ENCODE peak calls at places on chromosome 3, in nine cellular contexts. I is esophagus muscularis mucosa; M is tibial nerve; P is HFF-Myc; A is GM12865; W is CD4-positive, alpha-beta T cell; T is cardiac muscle cell; H is breast epithelium; B is progenitor cell of endocrine pancreas. Z is an unnamed sample.

GRCh38 chr3:60027335-60027734 is 977.5 kb upstream of the CFAP20DC start:
- DNase-seq in I (no peak), M (no peak), P (no peak), A (no peak), W (no peak), T (no peak), H (no peak), B (no peak), Z (no peak)

GRCh38 chr3:69442771-69443197 is 56.9 kb upstream of the FRMD4B start:
- DNase-seq in I (no peak), M (no peak), P (no peak), A (peak), W (no peak), T (no peak), H (no peak), B (no peak), Z (no peak)

GRCh38 chr3:123883111-123883510 is 1.0 kb downstream of the MYLK start:
- DNase-seq in I (no peak), M (no peak), P (no peak), A (no peak), W (no peak), T (no peak), H (no peak), B (no peak), Z (no peak)

GRCh38 chr3:101829066-101829830 is 20.1 kb upstream of the NFKBIZ start:
- DNase-seq in I (no peak), M (peak), P (peak), A (peak), W (peak), T (no peak), H (no peak), B (no peak), Z (no peak)

GRCh38 chr3:154081305-154081704 is 39.9 kb upstream of the ARHGEF26 start:
- DNase-seq in I (no peak), M (no peak), P (no peak), A (no peak), W (no peak), T (no peak), H (no peak), B (no peak), Z (no peak)

GRCh38 chr3:44326035-44326434 is 12.5 kb upstream of the TCAIM start:
- DNase-seq in I (no peak), M (no peak), P (no peak), A (no peak), W (no peak), T (no peak), H (no peak), B (no peak), Z (no peak)

GRCh38 chr3:193816656-193817311 is 223.8 kb downstream of the OPA1 start:
- DNase-seq in I (no peak), M (peak), P (no peak), A (no peak), W (no peak), T (peak), H (peak), B (no peak), Z (no peak)

GRCh38 chr3:39569095-39569494 is 101.6 kb downstream of the MOBP start:
- DNase-seq in I (no peak), M (no peak), P (no peak), A (no peak), W (no peak), T (no peak), H (no peak), B (no peak), Z (no peak)

GRCh38 chr3:61560452-61561373 is 658 bp upstream of the PTPRG start:
- DNase-seq in I (peak), M (peak), P (peak), A (peak), W (no peak), T (peak), H (peak), B (peak), Z (peak)

GRCh38 chr3:58994746-58995330 is 55.0 kb downstream of the CFAP20DC start:
- DNase-seq in I (no peak), M (peak), P (peak), A (peak), W (peak), T (peak), H (no peak), B (peak), Z (no peak)

GRCh38 chr3:193680220-193680619 is 87.2 kb downstream of the OPA1 start:
- DNase-seq in I (no peak), M (no peak), P (no peak), A (no peak), W (no peak), T (no peak), H (no peak), B (no peak), Z (no peak)

GRCh38 chr3:20930034-20930433 is 744.0 kb upstream of the SGO1 start:
- DNase-seq in I (no peak), M (no peak), P (peak), A (peak), W (no peak), T (peak), H (no peak), B (no peak), Z (no peak)

GRCh38 chr3:69838217-69838616 is 99.0 kb downstream of the MITF start:
- DNase-seq in I (no peak), M (no peak), P (peak), A (no peak), W (no peak), T (no peak), H (no peak), B (no peak), Z (no peak)

GRCh38 chr3:42288385-42288784 is 22.4 kb upstream of the CCK start:
- DNase-seq in I (no peak), M (no peak), P (no peak), A (no peak), W (no peak), T (no peak), H (no peak), B (no peak), Z (no peak)

GRCh38 chr3:122993573-122993972 is 34.0 kb downstream of the SEMA5B start:
- DNase-seq in I (no peak), M (no peak), P (no peak), A (no peak), W (no peak), T (no peak), H (no peak), B (no peak), Z (no peak)

GRCh38 chr3:123388050-123388449 is 60.8 kb downstream of the ADCY5 start:
- DNase-seq in I (no peak), M (no peak), P (no peak), A (no peak), W (no peak), T (no peak), H (no peak), B (no peak), Z (no peak)

GRCh38 chr3:20136231-20136630 is 49.8 kb downstream of the SGO1 start:
- DNase-seq in I (no peak), M (no peak), P (no peak), A (no peak), W (no peak), T (no peak), H (no peak), B (no peak), Z (no peak)

GRCh38 chr3:183212565-183212964 is 40.5 kb upstream of the B3GNT5 start:
- DNase-seq in I (no peak), M (no peak), P (no peak), A (no peak), W (no peak), T (no peak), H (no peak), B (no peak), Z (no peak)

GRCh38 chr3:15300318-15301078 is 31.9 kb downstream of the SH3BP5 start:
- DNase-seq in I (no peak), M (no peak), P (no peak), A (no peak), W (no peak), T (no peak), H (no peak), B (no peak), Z (no peak)

GRCh38 chr3:159266779-159267178 is 464.9 kb downstream of the MFSD1 start:
- DNase-seq in I (no peak), M (no peak), P (no peak), A (peak), W (no peak), T (peak), H (no peak), B (peak), Z (no peak)

GRCh38 chr3:171489348-171489747 is 29.1 kb upstream of the TNIK start:
- DNase-seq in I (no peak), M (no peak), P (no peak), A (no peak), W (no peak), T (no peak), H (no peak), B (no peak), Z (no peak)

GRCh38 chr3:194960446-194961032 is 274.9 kb downstream of the FAM43A start:
- DNase-seq in I (no peak), M (no peak), P (no peak), A (no peak), W (no peak), T (no peak), H (peak), B (no peak), Z (peak)

GRCh38 chr3:197305854-197306253 is 7.4 kb upstream of the DLG1 start:
- DNase-seq in I (no peak), M (no peak), P (no peak), A (peak), W (no peak), T (no peak), H (no peak), B (no peak), Z (no peak)

GRCh38 chr3:73432021-73432722 is 192.6 kb downstream of the PDZRN3 start:
- DNase-seq in I (no peak), M (peak), P (no peak), A (peak), W (no peak), T (peak), H (no peak), B (no peak), Z (no peak)

GRCh38 chr3:13408890-13409289 is 11.2 kb downstream of the NUP210 start:
- DNase-seq in I (no peak), M (no peak), P (no peak), A (no peak), W (no peak), T (no peak), H (no peak), B (no peak), Z (no peak)

GRCh38 chr3:82390868-82391267 is 629.4 kb upstream of the GBE1 start:
- DNase-seq in I (no peak), M (no peak), P (no peak), A (peak), W (no peak), T (no peak), H (no peak), B (no peak), Z (no peak)

GRCh38 chr3:178320481-178321352 is 215.5 kb upstream of the KCNMB2 start:
- DNase-seq in I (no peak), M (no peak), P (no peak), A (no peak), W (no peak), T (peak), H (no peak), B (no peak), Z (no peak)

GRCh38 chr3:57949779-57950618 is 58.2 kb upstream of the FLNB start:
- DNase-seq in I (no peak), M (no peak), P (no peak), A (no peak), W (no peak), T (no peak), H (no peak), B (no peak), Z (no peak)

GRCh38 chr3:135310317-135310716 is 515.3 kb downstream of the EPHB1 start:
- DNase-seq in I (no peak), M (no peak), P (no peak), A (peak), W (no peak), T (no peak), H (no peak), B (no peak), Z (no peak)

GRCh38 chr3:111956449-111956848 is 22.4 kb upstream of the ABHD10 start:
- DNase-seq in I (no peak), M (no peak), P (no peak), A (no peak), W (no peak), T (no peak), H (no peak), B (no peak), Z (no peak)

GRCh38 chr3:15217011-15217671 is 11.1 kb downstream of the CAPN7 start:
- DNase-seq in I (no peak), M (no peak), P (no peak), A (no peak), W (no peak), T (no peak), H (no peak), B (no peak), Z (no peak)

GRCh38 chr3:114746502-114746901 is 400.6 kb downstream of the ZBTB20 start:
- DNase-seq in I (no peak), M (no peak), P (no peak), A (no peak), W (no peak), T (no peak), H (no peak), B (no peak), Z (no peak)

GRCh38 chr3:23804441-23805227 is 1.1 kb upstream of the UBE2E1 start:
- DNase-seq in I (no peak), M (no peak), P (no peak), A (no peak), W (no peak), T (no peak), H (no peak), B (no peak), Z (no peak)

GRCh38 chr3:23805228-23805880 is 401 bp upstream of the UBE2E1 start:
- DNase-seq in I (no peak), M (no peak), P (no peak), A (no peak), W (no peak), T (no peak), H (no peak), B (no peak), Z (no peak)

GRCh38 chr3:23797490-23797889 is 8.3 kb upstream of the UBE2E1 start:
- DNase-seq in I (peak), M (no peak), P (no peak), A (peak), W (no peak), T (no peak), H (no peak), B (no peak), Z (no peak)

GRCh38 chr3:23796518-23796917 is 9.2 kb upstream of the UBE2E1 start:
- DNase-seq in I (no peak), M (no peak), P (no peak), A (no peak), W (no peak), T (no peak), H (no peak), B (no peak), Z (no peak)

DNA sequence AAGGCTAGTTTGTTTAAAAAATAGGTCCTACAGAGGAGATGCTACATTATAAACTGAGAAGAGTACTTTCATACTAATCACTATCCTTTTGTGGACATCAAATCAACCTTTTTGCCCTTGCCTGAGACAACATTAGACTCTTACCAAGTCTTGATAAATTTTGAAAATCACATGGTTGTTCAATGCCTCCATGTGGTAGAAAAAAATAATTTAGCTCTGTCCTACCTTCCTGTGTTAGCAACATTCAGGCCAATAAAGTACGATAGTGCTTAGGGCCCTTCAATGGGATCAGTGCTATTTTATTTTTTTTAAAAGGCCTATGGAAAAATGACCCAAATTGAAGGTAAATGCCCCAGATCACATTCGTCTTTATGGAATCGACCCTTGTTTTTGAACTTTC is 5.0 kb upstream of the UBE2E1 start:
- DNase-seq in I (no peak), M (no peak), P (no peak), A (peak), W (no peak), T (no peak), H (no peak), B (no peak), Z (no peak)
- TF ChIP-seq CTCF in I (peak), M (peak), P (no peak), A (peak), W (no peak), T (peak), H (no peak), B (no peak), Z (peak)

DNA sequence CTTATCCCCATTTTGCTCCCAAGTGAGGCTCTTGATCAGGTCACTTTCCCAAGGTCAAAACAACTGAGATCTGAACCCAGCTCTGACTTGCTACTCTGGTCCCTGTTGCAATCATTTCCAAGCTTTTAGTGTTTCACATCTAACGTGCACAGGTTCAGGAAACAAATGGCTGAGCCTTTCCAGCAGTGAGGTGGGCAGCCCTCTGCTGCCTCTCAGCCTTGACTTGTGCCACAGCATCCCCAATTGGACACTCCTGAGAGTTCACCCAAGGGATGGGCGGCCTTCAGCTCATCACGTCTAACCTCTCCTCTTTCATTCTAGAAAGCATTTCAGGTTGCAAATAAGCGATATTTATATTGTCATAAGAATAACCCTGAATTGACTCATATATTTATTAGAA is 330.1 kb upstream of the WNT5A start:
- DNase-seq in I (peak), M (no peak), P (no peak), A (no peak), W (no peak), T (peak), H (no peak), B (no peak), Z (no peak)
- TF ChIP-seq CTCF in I (no peak), M (no peak), P (peak), A (no peak), W (no peak), T (no peak), H (no peak), B (no peak), Z (no peak)

GRCh38 chr3:191499307-191500125 is 38.6 kb downstream of the PYDC2 start:
- DNase-seq in I (no peak), M (no peak), P (no peak), A (no peak), W (no peak), T (peak), H (peak), B (no peak), Z (no peak)

GRCh38 chr3:191500892-191501291 is 39.9 kb downstream of the PYDC2 start:
- DNase-seq in I (no peak), M (no peak), P (no peak), A (no peak), W (no peak), T (no peak), H (no peak), B (no peak), Z (no peak)

GRCh38 chr3:191502583-191502982 is 41.6 kb downstream of the PYDC2 start:
- DNase-seq in I (no peak), M (no peak), P (no peak), A (peak), W (no peak), T (peak), H (no peak), B (no peak), Z (no peak)
- TF ChIP-seq CTCF in I (no peak), M (no peak), P (no peak), A (peak), W (no peak), T (peak), H (no peak), B (peak), Z (peak)

DNA sequence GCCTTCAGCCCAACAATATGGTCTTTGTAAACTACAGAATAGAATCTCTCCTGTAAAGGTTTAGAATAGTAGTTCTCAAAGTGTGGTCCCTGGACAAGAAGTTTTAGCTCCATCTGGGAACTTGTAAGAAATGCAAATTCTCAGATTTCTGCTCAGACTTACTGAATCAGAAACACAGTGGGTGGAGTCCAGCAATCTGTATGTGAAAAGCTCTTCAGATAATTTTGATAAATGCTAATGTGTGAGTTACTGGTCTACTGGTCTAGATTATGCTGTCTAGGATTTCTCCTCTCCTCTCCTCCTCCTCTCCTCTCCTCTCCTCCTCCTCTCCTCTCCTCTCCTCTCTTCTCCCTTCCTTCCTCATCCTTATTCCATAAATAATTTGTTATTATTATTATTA is 57.5 kb downstream of the RBMS3 start:
- DNase-seq in I (no peak), M (no peak), P (no peak), A (no peak), W (no peak), T (no peak), H (no peak), B (no peak), Z (no peak)
- TF ChIP-seq CTCF in I (no peak), M (no peak), P (no peak), A (no peak), W (no peak), T (no peak), H (no peak), B (no peak), Z (no peak)

GRCh38 chr3:8767667-8768363 is 1.6 kb downstream of the OXTR start:
- DNase-seq in I (peak), M (no peak), P (no peak), A (peak), W (no peak), T (peak), H (no peak), B (peak), Z (no peak)
- TF ChIP-seq CTCF in I (no peak), M (no peak), P (peak), A (peak), W (no peak), T (no peak), H (no peak), B (peak), Z (no peak)

GRCh38 chr3:53690521-53690920 is 155.7 kb downstream of the CHDH start:
- DNase-seq in I (peak), M (no peak), P (no peak), A (no peak), W (no peak), T (no peak), H (no peak), B (no peak), Z (no peak)

GRCh38 chr3:53688066-53688465 is 158.2 kb downstream of the CHDH start:
- DNase-seq in I (peak), M (no peak), P (no peak), A (no peak), W (no peak), T (no peak), H (no peak), B (no peak), Z (no peak)

GRCh38 chr3:53689681-53690080 is 156.5 kb downstream of the CHDH start:
- DNase-seq in I (no peak), M (no peak), P (no peak), A (no peak), W (no peak), T (no peak), H (no peak), B (no peak), Z (no peak)

GRCh38 chr3:53691885-53692284 is 154.3 kb downstream of the CHDH start:
- DNase-seq in I (no peak), M (no peak), P (no peak), A (no peak), W (no peak), T (no peak), H (no peak), B (no peak), Z (no peak)

DNA sequence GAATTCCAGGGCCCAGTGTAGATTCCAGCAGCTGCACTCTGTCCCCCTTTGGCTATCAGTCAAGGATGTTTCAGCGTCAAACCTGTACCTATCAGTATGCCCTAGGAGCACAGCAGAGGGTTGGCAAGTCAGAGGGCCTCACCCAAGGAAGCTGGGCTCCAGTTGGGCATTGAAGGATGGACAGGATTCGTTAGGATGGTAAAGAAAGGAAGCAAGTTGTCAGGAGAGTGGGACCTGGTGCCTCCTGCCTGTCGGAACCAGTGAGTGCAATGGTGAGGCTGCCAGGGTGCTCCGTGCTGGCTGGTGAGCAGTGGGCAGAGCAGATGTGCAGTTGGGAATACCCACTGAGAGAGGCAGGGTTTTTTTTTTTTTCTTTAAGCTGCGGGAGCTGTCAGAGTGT is 157.2 kb downstream of the CHDH start:
- DNase-seq in I (peak), M (no peak), P (no peak), A (no peak), W (no peak), T (no peak), H (no peak), B (no peak), Z (no peak)
- TF ChIP-seq CTCF in I (no peak), M (no peak), P (no peak), A (no peak), W (no peak), T (no peak), H (no peak), B (no peak), Z (no peak)

GRCh38 chr3:127678315-127678599 is 5.5 kb downstream of the ABTB1 start:
- DNase-seq in I (no peak), M (no peak), P (no peak), A (no peak), W (no peak), T (no peak), H (peak), B (no peak), Z (no peak)

GRCh38 chr3:127678611-127679533 is 6.1 kb downstream of the ABTB1 start:
- DNase-seq in I (no peak), M (no peak), P (no peak), A (no peak), W (no peak), T (no peak), H (peak), B (no peak), Z (no peak)

GRCh38 chr3:127680790-127681189 is 8.0 kb downstream of the ABTB1 start:
- DNase-seq in I (no peak), M (no peak), P (no peak), A (no peak), W (no peak), T (no peak), H (no peak), B (no peak), Z (peak)

GRCh38 chr3:127680146-127680661 is 7.5 kb downstream of the ABTB1 start:
- DNase-seq in I (no peak), M (no peak), P (no peak), A (no peak), W (no peak), T (no peak), H (no peak), B (no peak), Z (no peak)

GRCh38 chr3:127679534-127680145 is 6.9 kb downstream of the ABTB1 start:
- DNase-seq in I (no peak), M (no peak), P (no peak), A (no peak), W (no peak), T (no peak), H (peak), B (no peak), Z (peak)
- TF ChIP-seq CTCF in I (peak), M (no peak), P (no peak), A (peak), W (no peak), T (peak), H (no peak), B (peak), Z (peak)